ENCODE peak calls at places on chromosomes 3 and 15, in four cellular contexts. G, A, K and J are unnamed samples.

GRCh38 chr3:110618512-110619226 is 452.9 kb upstream of the NECTIN3 start:
- DNase-seq in G (no peak), A (no peak), K (no peak), J (no peak)

GRCh38 chr3:132522353-132522752 is 74.7 kb upstream of the ACKR4 start:
- DNase-seq in G (no peak), A (no peak), K (no peak), J (no peak)

GRCh38 chr15:91980502-91981267 is 127.2 kb downstream of the SLCO3A1 start:
- DNase-seq in G (no peak), A (no peak), K (no peak), J (no peak)

GRCh38 chr15:89087066-89087829 is 1.0 kb upstream of the ABHD2 start:
- DNase-seq in G (no peak), A (no peak), K (no peak), J (no peak)

GRCh38 chr3:125035217-125035616 is 20.6 kb downstream of the HEG1 start:
- DNase-seq in G (no peak), A (no peak), K (no peak), J (no peak)

GRCh38 chr3:196631655-196632032 is 7.8 kb upstream of the NRROS start:
- DNase-seq in G (no peak), A (peak; percentile 27), K (no peak), J (no peak)

GRCh38 chr3:152320201-152320617 is 51.5 kb downstream of the MBNL1 start:
- DNase-seq in G (no peak), A (peak; percentile 66), K (peak; percentile 61), J (peak; percentile 48)

GRCh38 chr15:55343168-55343567 is 24.1 kb downstream of the PIGB start:
- DNase-seq in G (no peak), A (no peak), K (peak; percentile 74), J (no peak)

GRCh38 chr3:18988619-18989229 is 159.6 kb upstream of the KCNH8 start:
- DNase-seq in G (no peak), A (peak; percentile 2), K (peak; percentile 50), J (peak; percentile 6)

GRCh38 chr15:100348578-100348977 is 6.8 kb upstream of the ADAMTS17 start:
- DNase-seq in G (no peak), A (no peak), K (no peak), J (no peak)

GRCh38 chr3:55683666-55684270 is 196.7 kb upstream of the WNT5A start:
- DNase-seq in G (no peak), A (no peak), K (no peak), J (no peak)

GRCh38 chr15:55744026-55744655 is 1.2 kb upstream of the PRTG start:
- DNase-seq in G (no peak), A (no peak), K (peak; percentile 34), J (no peak)

GRCh38 chr3:165196577-165197561 is 685 bp upstream of the SLITRK3 start:
- DNase-seq in G (peak; percentile 56), A (peak; percentile 3), K (peak; percentile 50), J (no peak)

GRCh38 chr15:34119291-34119690 is 17.4 kb downstream of the PGBD4 start:
- DNase-seq in G (no peak), A (peak; percentile 28), K (no peak), J (peak; percentile 77)

GRCh38 chr15:45456212-45457106 is 66.1 kb downstream of the SLC30A4 start:
- DNase-seq in G (no peak), A (peak; percentile 100), K (peak; percentile 49), J (peak; percentile 100)

GRCh38 chr15:65917407-65917756 is 48.1 kb downstream of the RAB11A start:
- DNase-seq in G (no peak), A (no peak), K (no peak), J (no peak)

GRCh38 chr3:44265815-44266214 is 24.1 kb downstream of the TOPAZ1 start:
- DNase-seq in G (no peak), A (no peak), K (no peak), J (no peak)

GRCh38 chr15:101258238-101259144 is 6.6 kb upstream of the CHSY1 start:
- DNase-seq in G (no peak), A (peak; percentile 89), K (peak; percentile 66), J (peak; percentile 82)

GRCh38 chr15:38070778-38071177 is 136.3 kb downstream of the TMCO5A start:
- DNase-seq in G (no peak), A (no peak), K (no peak), J (no peak)

GRCh38 chr3:105158277-105158676 is 208.4 kb upstream of the ALCAM start:
- DNase-seq in G (no peak), A (no peak), K (no peak), J (no peak)

GRCh38 chr15:65595960-65596359 is 15.0 kb downstream of the INTS14 start:
- DNase-seq in G (no peak), A (peak; percentile 12), K (peak; percentile 59), J (peak; percentile 8)

GRCh38 chr3:138975366-138975765 is 28.3 kb downstream of the FOXL2NB start:
- DNase-seq in G (no peak), A (no peak), K (no peak), J (no peak)

GRCh38 chr15:61835029-61835428 is 225.2 kb downstream of the VPS13C start:
- DNase-seq in G (no peak), A (no peak), K (peak; percentile 17), J (no peak)

GRCh38 chr15:99305761-99306505 is 54.7 kb downstream of the LRRC28 start:
- DNase-seq in G (no peak), A (peak; percentile 87), K (no peak), J (peak; percentile 81)

GRCh38 chr15:100919481-100920405 is 586 bp downstream of the LRRK1 start:
- DNase-seq in G (peak; percentile 73), A (no peak), K (peak; percentile 75), J (peak; percentile 44)

GRCh38 chr3:64049832-64050231 is 26.5 kb upstream of the PSMD6 start:
- DNase-seq in G (no peak), A (no peak), K (no peak), J (no peak)

DNA sequence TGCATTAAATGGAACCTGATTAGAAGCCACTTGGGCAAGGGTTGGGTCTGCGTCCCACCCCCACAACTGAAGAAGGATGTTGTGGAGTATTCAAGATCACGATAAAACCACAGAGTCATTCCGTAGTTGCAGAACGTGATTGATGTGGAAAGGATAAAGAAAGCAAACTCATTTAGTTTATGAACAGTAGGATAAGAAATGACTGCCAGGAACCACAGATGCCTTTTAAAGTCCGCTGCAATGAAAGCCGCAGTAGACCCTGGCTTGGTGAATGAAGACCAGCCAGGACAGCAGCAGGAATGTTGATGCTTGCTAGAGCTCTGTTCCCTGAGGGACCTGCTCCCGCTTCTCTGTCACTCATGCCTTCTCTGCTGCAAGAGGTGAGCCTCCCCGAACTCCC is 111.5 kb downstream of the GABRG3 start:
- DNase-seq in G (no peak), A (no peak), K (no peak), J (no peak)
- H3K4me3 ChIP-seq in G (no peak overlapping the region), A (no peak overlapping the region), K (no peak overlapping the region), J (no peak overlapping the region)

GRCh38 chr3:112042842-112043280 is 8.3 kb downstream of the TMPRSS7 start:
- DNase-seq in G (no peak), A (no peak), K (no peak), J (no peak)

GRCh38 chr3:112038863-112039262 is 4.3 kb downstream of the TMPRSS7 start:
- DNase-seq in G (no peak), A (peak; percentile 27), K (no peak), J (no peak)

GRCh38 chr3:112047264-112047663 is 12.7 kb downstream of the TMPRSS7 start:
- DNase-seq in G (no peak), A (no peak), K (no peak), J (no peak)

GRCh38 chr3:112046599-112046998 is 12.1 kb downstream of the TMPRSS7 start:
- DNase-seq in G (no peak), A (no peak), K (no peak), J (no peak)

DNA sequence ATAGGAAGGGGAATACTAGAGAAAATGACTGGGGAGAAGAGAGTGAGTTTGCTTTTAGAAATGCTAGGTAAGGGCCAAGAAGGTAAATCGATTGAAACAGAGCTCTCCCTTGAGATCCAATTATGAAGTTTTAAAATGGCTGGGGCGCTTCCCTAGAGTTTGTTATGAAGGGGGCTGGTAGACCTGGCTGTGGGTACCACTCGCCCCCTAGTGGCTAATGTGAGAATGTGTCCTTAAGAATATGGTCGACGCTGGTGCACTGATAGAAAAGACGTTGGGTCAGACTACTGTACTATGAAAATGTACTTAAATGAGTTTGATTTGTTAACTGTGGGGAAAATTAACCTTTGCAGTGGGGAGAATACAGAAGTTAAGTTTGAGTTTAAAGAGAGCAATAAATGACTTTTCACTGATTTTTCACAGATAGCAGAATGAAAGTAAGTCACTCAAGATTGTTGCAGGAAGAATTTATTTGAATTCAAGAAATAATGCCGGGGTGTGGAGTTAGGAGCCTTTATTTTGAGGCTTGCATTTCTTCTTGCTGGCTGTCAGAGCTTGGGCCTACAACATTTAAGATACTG is 9.2 kb downstream of the TMPRSS7 start:
- DNase-seq in G (no peak), A (peak; percentile 82), K (peak; percentile 69), J (peak; percentile 76)
- H3K4me3 ChIP-seq in G (no peak overlapping the region), A (no peak overlapping the region), K (no peak overlapping the region), J (peak overlapping the region; percentile 10)

GRCh38 chr15:51842265-51842664 is 12.8 kb downstream of the TMOD3 start:
- DNase-seq in G (no peak), A (no peak), K (no peak), J (no peak)

GRCh38 chr15:51846066-51846462 is 16.6 kb downstream of the TMOD3 start:
- DNase-seq in G (no peak), A (no peak), K (no peak), J (no peak)

GRCh38 chr15:51846463-51847230 is 17.2 kb downstream of the TMOD3 start:
- DNase-seq in G (no peak), A (peak; percentile 88), K (no peak), J (peak; percentile 78)

GRCh38 chr15:51842852-51843737 is 13.6 kb downstream of the TMOD3 start:
- DNase-seq in G (no peak), A (peak; percentile 65), K (no peak), J (peak; percentile 39)

DNA sequence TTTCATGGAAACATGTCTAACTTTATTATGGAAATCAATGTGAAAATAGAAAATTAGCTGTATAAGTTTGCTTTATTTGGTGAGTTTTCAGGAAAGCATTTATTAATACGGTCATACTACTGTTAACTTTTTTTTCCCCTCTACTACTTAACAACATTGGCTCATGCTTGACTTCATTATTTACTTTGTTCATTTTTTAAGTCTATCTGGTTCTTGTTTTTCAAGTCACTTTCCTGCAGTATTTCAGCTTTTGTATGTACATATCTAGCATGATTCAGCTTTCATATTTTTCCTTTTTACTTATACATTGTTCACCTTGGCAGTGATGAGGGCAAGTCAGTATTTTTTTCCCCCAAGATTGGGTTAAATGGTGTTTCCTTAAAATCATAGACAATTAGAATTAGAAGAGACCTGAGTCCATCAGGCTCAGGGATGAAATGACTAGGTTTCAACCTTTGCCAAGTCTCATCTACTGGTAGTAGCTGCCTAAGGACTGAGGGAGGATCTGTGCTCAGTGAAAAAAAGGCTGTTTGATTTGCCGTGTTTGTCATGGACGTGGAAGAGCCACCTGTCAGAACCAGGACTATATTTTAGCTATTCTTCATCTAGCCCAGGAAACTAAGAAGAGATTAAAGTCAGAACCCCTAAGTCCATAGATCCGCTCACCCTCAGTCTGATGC is 15.4 kb downstream of the TMOD3 start:
- DNase-seq in G (no peak), A (no peak), K (no peak), J (no peak)
- H3K4me3 ChIP-seq in G (no peak overlapping the region), A (no peak overlapping the region), K (no peak overlapping the region), J (no peak overlapping the region)

DNA sequence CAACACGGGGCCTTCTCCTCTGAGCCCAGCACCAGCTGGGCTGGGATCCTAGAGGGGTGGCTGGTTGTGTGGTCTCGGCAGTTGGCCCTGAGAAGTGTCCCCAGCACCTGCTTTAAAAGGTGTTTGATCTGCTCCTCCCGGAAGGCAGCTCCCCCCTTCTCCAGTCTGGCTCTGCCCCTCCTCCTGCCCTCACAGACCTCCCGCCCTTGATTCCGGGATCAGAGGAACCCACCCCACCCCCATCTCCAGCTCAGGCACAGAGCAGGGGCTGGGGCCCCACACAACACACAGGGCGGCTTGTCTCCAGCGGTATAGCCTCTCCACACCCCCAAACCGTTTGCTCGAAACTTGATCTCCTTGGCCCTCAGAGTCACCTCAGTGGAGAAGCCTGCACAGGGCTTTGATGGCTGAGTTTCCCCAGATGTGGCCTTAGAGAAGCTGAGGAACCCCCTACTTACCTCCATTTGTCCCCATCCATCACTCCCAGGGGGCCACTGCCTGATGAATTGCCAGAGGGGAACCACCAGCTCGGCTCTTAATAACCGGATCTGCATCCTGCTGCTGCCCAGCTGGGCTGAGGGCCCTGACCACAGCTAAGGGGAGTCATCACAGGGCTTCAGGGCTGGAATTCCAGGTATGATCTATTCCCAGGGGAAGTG is 6.4 kb upstream of the STRA6 start:
- DNase-seq in G (no peak), A (peak; percentile 54), K (no peak), J (no peak)
- H3K4me3 ChIP-seq in G (no peak overlapping the region), A (no peak overlapping the region), K (no peak overlapping the region), J (no peak overlapping the region)